ENCODE peak calls at places on chromosomes 5 and 9, in eight cellular contexts. D is dorsolateral prefrontal cortex; I is lower lobe of right lung; P is adrenal gland; Z is CD8-positive, alpha-beta T cell; Y is fibroblast of lung; J is psoas muscle; N is pancreas. V is an unnamed sample.

GRCh38 chr5:54619732-54620582 is 102.4 kb downstream of the SNX18 start:
- DNase-seq in J (no peak), D (no peak), N (no peak), Z (no peak), I (no peak), Y (peak; percentile 34), P (no peak), V (no peak)

GRCh38 chr5:80962630-80963520 is 2.7 kb downstream of the RASGRF2 start:
- DNase-seq in J (no peak), P (no peak), Y (peak; percentile 19), D (no peak), I (no peak), Z (no peak), N (no peak), V (no peak)

GRCh38 chr9:114720296-114720695 is 38.3 kb upstream of the TEX48 start:
- DNase-seq in N (no peak), J (no peak), D (no peak), P (no peak), I (no peak), Y (no peak), Z (no peak), V (no peak)

GRCh38 chr5:7877851-7878250 is 8.9 kb downstream of the MTRR start:
- DNase-seq in Z (no peak), D (no peak), J (no peak), P (peak; percentile 65), Y (peak; percentile 8), I (no peak), N (no peak), V (no peak)

GRCh38 chr5:100970646-100971045 is 67.6 kb upstream of the ST8SIA4 start:
- DNase-seq in Y (no peak), I (no peak), N (no peak), Z (no peak), J (no peak), P (no peak), D (no peak), V (no peak)

GRCh38 chr5:158461240-158461854 is 602.4 kb upstream of the CLINT1 start:
- DNase-seq in D (no peak), J (peak; percentile 26), N (no peak), P (peak; percentile 15), I (no peak), Y (peak; percentile 37), Z (no peak), V (no peak)

GRCh38 chr5:151078490-151079262 is 2.2 kb downstream of the TNIP1 start:
- DNase-seq in D (no peak), I (no peak), J (peak; percentile 11), P (no peak), N (no peak), Y (no peak), Z (peak; percentile 68), V (no peak)

GRCh38 chr9:71353723-71354122 is 232.3 kb upstream of the TRPM3 start:
- DNase-seq in Y (no peak), N (no peak), D (no peak), J (no peak), I (no peak), P (no peak), Z (no peak), V (no peak)

GRCh38 chr5:77168884-77169254 is 41.6 kb upstream of the PDE8B start:
- DNase-seq in Y (no peak), J (peak; percentile 30), N (no peak), D (no peak), Z (no peak), I (peak; percentile 59), P (peak; percentile 18), V (no peak)

GRCh38 chr9:89366711-89367110 is 48.4 kb downstream of the SECISBP2 start:
- DNase-seq in N (no peak), P (no peak), D (no peak), Y (no peak), Z (no peak), J (no peak), I (no peak), V (no peak)

GRCh38 chr9:71725590-71726338 is 42.5 kb downstream of the CEMIP2 start:
- DNase-seq in J (no peak), D (no peak), P (no peak), N (no peak), I (no peak), Y (peak; percentile 40), Z (no peak), V (no peak)

GRCh38 chr9:124239249-124240073 is 18.3 kb upstream of the NEK6 start:
- DNase-seq in D (peak; percentile 34), J (no peak), Y (no peak), N (no peak), P (no peak), Z (no peak), I (no peak), V (no peak)

GRCh38 chr5:104189909-104190308 is 627.3 kb upstream of the NUDT12 start:
- DNase-seq in Z (no peak), N (no peak), J (no peak), D (no peak), I (no peak), Y (peak; percentile 69), P (no peak), V (no peak)

DNA sequence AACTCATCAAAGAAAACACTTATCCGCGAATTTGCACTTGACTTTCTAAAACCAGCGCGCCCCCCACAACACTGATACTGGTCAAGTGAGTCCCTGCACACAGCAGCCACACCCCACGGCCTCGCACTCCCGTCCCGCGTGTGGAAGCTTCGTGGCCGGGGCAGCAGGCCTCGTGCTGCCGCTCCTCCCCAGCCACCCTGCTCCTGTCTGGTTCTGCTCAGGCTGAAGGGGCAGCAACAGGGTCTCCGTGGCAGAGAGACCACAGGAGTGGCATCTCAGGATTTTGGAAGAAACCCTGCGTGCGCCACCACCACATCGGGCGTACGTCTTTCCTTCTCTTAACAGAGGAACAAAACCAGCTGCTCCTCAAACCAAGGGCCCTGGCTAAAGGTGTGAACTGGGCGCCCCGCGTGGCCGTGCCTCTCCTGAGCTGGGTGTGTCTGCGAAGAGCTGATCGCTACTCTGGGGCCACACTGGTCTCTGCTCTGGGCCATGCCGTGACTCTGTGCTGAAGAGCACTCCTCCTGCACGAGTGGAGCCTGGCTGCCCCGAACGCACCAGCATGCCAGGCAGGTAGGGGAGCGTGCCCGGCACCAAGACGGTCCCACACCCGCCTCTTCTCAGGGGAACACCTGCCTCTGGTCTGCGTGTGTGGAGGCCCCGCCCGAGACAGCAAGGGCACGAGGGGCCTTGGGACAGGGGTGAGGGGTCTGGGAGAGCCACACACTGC is 17.4 kb upstream of the LHX3 start:
- DNase-seq in Z (no peak), P (no peak), N (no peak), Y (no peak), D (no peak), I (no peak), J (no peak), V (no peak)
- H3K4me3 ChIP-seq in Z (no peak overlapping the region), P (no peak overlapping the region), N (no peak overlapping the region), Y (no peak overlapping the region), D (no peak overlapping the region), I (no peak overlapping the region), J (no peak overlapping the region), V (no peak overlapping the region)

DNA sequence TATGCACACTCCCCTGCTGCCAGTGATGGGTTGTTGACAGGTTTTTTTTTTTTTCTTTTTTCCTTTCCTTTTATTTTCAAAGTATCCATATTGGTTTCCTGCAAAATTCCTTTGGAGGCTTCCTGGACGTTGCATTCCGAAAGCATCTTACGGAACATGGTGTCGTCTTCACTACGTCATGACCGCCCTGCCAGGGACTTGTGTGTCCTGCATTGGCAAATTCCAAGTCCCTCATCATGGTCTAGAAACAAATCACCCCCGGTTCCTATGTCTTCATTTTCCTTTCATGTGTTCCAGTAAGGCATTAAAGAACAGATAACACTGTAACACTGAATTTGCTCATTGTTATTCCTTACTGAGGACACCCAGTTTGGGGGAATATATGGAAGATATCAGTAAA is 35.0 kb upstream of the ADAMTSL1 start:
- DNase-seq in Z (no peak), I (no peak), J (no peak), N (no peak), P (no peak), D (no peak), Y (no peak), V (no peak)
- H3K4me3 ChIP-seq in Z (no peak overlapping the region), I (peak overlapping the region; percentile 51), J (peak overlapping the region; percentile 60), N (no peak overlapping the region), P (no peak overlapping the region), D (peak overlapping the region; percentile 71), Y (peak overlapping the region; percentile 20), V (no peak overlapping the region)

GRCh38 chr9:21812945-21813568 is 10.6 kb downstream of the MTAP start:
- DNase-seq in Z (peak; percentile 68), D (peak; percentile 81), Y (peak; percentile 77), J (peak; percentile 65), P (peak; percentile 84), N (peak; percentile 86), I (peak; percentile 78), V (no peak)

GRCh38 chr9:21811914-21812313 is 9.5 kb downstream of the MTAP start:
- DNase-seq in I (no peak), Z (no peak), Y (no peak), J (no peak), N (no peak), P (no peak), D (no peak), V (no peak)

GRCh38 chr9:21810881-21811280 is 8.4 kb downstream of the MTAP start:
- DNase-seq in J (no peak), N (no peak), I (no peak), P (no peak), D (no peak), Z (no peak), Y (no peak), V (no peak)

GRCh38 chr9:21812415-21812814 is 10.0 kb downstream of the MTAP start:
- DNase-seq in I (no peak), D (no peak), Y (no peak), N (no peak), P (peak; percentile 32), J (no peak), Z (no peak), V (no peak)

DNA sequence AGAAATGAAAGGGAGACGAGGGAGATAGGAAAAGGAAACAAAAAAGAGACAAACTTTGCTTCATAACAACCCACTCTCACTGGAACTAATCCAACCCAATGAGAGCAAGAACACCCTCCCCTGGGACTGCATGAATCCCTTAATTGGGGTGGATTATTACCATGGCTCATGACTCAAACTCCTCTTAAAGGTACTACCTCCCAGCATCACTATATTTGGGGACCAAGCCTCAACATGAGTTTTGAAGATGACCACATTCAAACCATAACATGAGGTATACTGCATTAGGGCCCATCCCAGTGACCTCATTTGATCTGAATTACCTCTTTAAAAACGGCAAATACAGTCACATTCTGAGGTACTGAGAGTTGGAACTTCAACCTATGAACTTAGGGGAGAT is 8.0 kb downstream of the MTAP start:
- DNase-seq in J (no peak), I (no peak), Z (no peak), D (no peak), N (no peak), Y (peak; percentile 20), P (no peak), V (no peak)
- H3K4me3 ChIP-seq in J (no peak overlapping the region), I (no peak overlapping the region), Z (no peak overlapping the region), D (no peak overlapping the region), N (no peak overlapping the region), Y (no peak overlapping the region), P (no peak overlapping the region), V (no peak overlapping the region)

DNA sequence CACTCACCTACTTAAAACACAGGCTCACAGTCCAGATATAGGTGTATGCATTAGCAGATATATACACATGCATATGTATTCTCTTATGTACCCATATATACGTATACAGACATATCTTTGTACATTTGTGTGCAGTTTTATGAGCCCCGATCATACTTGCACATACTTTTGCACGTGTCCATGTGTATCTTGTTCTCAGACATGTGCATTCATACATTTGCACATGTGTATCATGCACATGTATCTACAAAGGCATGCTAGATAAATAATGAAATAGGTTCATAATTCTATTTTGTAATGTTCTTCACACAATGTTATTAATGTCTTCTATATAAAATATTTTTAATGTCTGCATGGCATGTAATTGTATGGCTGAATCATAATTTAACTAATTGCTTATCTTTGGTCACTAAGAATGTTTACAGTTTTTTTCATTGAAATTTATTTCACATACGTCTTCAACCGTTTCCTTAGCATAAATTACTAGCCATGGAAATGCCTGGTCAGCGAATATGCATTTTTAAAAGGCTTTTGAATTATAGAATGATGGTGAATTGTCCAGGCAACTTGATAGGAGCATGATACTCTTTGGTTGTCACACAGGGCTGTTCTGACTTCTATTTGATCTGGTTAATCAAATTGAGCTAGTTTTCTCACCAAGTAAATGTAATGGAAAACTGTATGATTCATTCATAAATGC is 2.6 kb downstream of the NDFIP1 start:
- DNase-seq in P (no peak), Z (no peak), J (no peak), N (no peak), D (no peak), I (no peak), Y (no peak), V (no peak)
- H3K4me3 ChIP-seq in P (no peak overlapping the region), Z (peak overlapping the region; percentile 6), J (peak overlapping the region; percentile 94), N (no peak overlapping the region), D (peak overlapping the region; percentile 92), I (peak overlapping the region; percentile 84), Y (no peak overlapping the region), V (no peak overlapping the region)

V was measured in Jurkat, Clone E6-1.